ENCODE peak calls at places on chromosomes 12 and 14, in five cellular contexts. G, K, Q, Y and L are unnamed samples. For H3K27me3, the result is how much of the 10 kb centered on the place peaks cover.

GRCh38 chr12:51821423-51822260 is 26.9 kb downstream of the FIGNL2 start:
- DNase-seq in Q (no peak), G (peak), Y (no peak), K (no peak), L (no peak)

GRCh38 chr12:49014547-49014946 is 4.0 kb downstream of the PRKAG1 start:
- DNase-seq in G (no peak), Y (no peak), K (no peak), Q (no peak), L (no peak)

GRCh38 chr12:103657331-103657730 is 70.3 kb downstream of the STAB2 start:
- DNase-seq in G (no peak), K (no peak), Y (no peak), Q (no peak), L (no peak)

GRCh38 chr12:94047781-94048567 is 100.4 kb upstream of the PLXNC1 start:
- DNase-seq in K (no peak), Q (no peak), G (no peak), Y (no peak), L (no peak)

GRCh38 chr14:22979748-22980392 is 2.5 kb downstream of the AJUBA start:
- DNase-seq in Q (no peak), K (no peak), Y (no peak), G (no peak), L (no peak)

GRCh38 chr14:24196071-24197061 is 1.1 kb upstream of the TM9SF1 start:
- DNase-seq in G (peak), K (no peak), Q (no peak), Y (no peak), L (no peak)

GRCh38 chr12:49345048-49345839 is 1.4 kb upstream of the DNAJC22 start:
- DNase-seq in K (no peak), G (peak), Q (no peak), Y (peak), L (no peak)

GRCh38 chr12:127270193-127270592 is 996.8 kb upstream of the TMEM132C start:
- DNase-seq in Q (no peak), K (no peak), G (no peak), Y (no peak), L (no peak)

GRCh38 chr12:86186449-86186848 is 69.7 kb downstream of the MGAT4C start:
- DNase-seq in K (no peak), G (peak), Q (no peak), Y (no peak), L (no peak)

GRCh38 chr14:96260341-96260821 is 4.4 kb downstream of the BDKRB1 start:
- DNase-seq in G (no peak), Q (no peak), K (no peak), Y (no peak), L (no peak)

GRCh38 chr12:4307593-4308333 is 13.2 kb upstream of the TIGAR start:
- DNase-seq in Y (peak), K (peak), G (peak), Q (peak), L (peak)

GRCh38 chr14:32413967-32414640 is 85.0 kb downstream of the AKAP6 start:
- DNase-seq in G (no peak), K (no peak), Y (no peak), Q (no peak), L (no peak)

GRCh38 chr12:47394070-47394469 is 311.8 kb downstream of the RPAP3 start:
- DNase-seq in K (no peak), Q (no peak), Y (no peak), G (no peak), L (no peak)

GRCh38 chr12:101925935-101926334 is 48.6 kb downstream of the DRAM1 start:
- DNase-seq in Y (no peak), G (no peak), Q (no peak), K (no peak), L (no peak)

GRCh38 chr12:58470266-58471010 is 449.9 kb downstream of the LRIG3 start:
- DNase-seq in Q (no peak), Y (no peak), G (no peak), K (no peak), L (no peak)

GRCh38 chr12:2820432-2820831 is 8.0 kb downstream of the ITFG2 start:
- DNase-seq in Y (no peak), G (no peak), K (no peak), Q (no peak), L (no peak)

GRCh38 chr14:94581127-94581999 is at the start of gene SERPINA5:
- DNase-seq in G (peak), Q (no peak), Y (peak), K (no peak), L (peak)

GRCh38 chr12:57795354-57795753 is 12.8 kb downstream of the TSFM start:
- DNase-seq in G (no peak), Q (no peak), K (no peak), Y (no peak), L (no peak)

GRCh38 chr14:89399594-89400068 is 17.4 kb downstream of the FOXN3 start:
- DNase-seq in Q (no peak), K (no peak), Y (peak), G (peak), L (no peak)

GRCh38 chr12:130086248-130086647 is 76.0 kb upstream of the FZD10 start:
- DNase-seq in Q (no peak), K (no peak), G (no peak), Y (no peak), L (no peak)

GRCh38 chr12:24227550-24227949 is 278.1 kb upstream of the SOX5 start:
- DNase-seq in Y (no peak), K (no peak), G (no peak), Q (no peak), L (no peak)

GRCh38 chr14:100392266-100392850 is 69.2 kb downstream of the SLC25A47 start:
- DNase-seq in K (no peak), G (no peak), Q (no peak), Y (no peak), L (no peak)

GRCh38 chr12:5522358-5523335 is 90.7 kb downstream of the NTF3 start:
- DNase-seq in Q (no peak), K (no peak), Y (no peak), G (no peak), L (no peak)

GRCh38 chr14:40362856-40363255 is 930.6 kb upstream of the FBXO33 start:
- DNase-seq in G (peak), Q (no peak), K (no peak), Y (no peak), L (no peak)

GRCh38 chr12:46915082-46915481 is 89.3 kb upstream of the SLC38A4 start:
- DNase-seq in K (peak), Q (peak), G (no peak), Y (no peak), L (peak)

GRCh38 chr12:33322519-33322918 is 117.1 kb downstream of the SYT10 start:
- DNase-seq in G (peak), Q (no peak), Y (no peak), K (no peak), L (no peak)

GRCh38 chr12:7114008-7114407 is 5.0 kb upstream of the C1RL start:
- DNase-seq in Q (peak), G (no peak), K (peak), Y (no peak), L (no peak)

GRCh38 chr12:6791931-6792520 is 2.7 kb downstream of the CD4 start:
- DNase-seq in Q (no peak), G (no peak), Y (no peak), K (no peak), L (no peak)

GRCh38 chr14:66944872-66945271 is 244.4 kb upstream of the GARIN2 start:
- DNase-seq in G (peak), Q (no peak), Y (no peak), K (no peak), L (no peak)

GRCh38 chr12:106918746-106919145 is 37.0 kb upstream of the TMEM263 start:
- DNase-seq in Q (no peak), K (no peak), G (peak), Y (peak), L (no peak)

GRCh38 chr12:128660532-128661215 is 163.1 kb downstream of the SLC15A4 start:
- DNase-seq in K (no peak), Y (no peak), Q (no peak), G (no peak), L (no peak)

GRCh38 chr12:2941524-2941923 is 17.7 kb upstream of the TEAD4 start:
- DNase-seq in Y (no peak), K (no peak), G (no peak), Q (no peak), L (no peak)

GRCh38 chr12:89470741-89471504 is 53.7 kb downstream of the GALNT4 start:
- DNase-seq in Q (no peak), Y (peak), G (peak), K (no peak), L (no peak)

GRCh38 chr12:30026621-30027234 is 243.0 kb upstream of the TMTC1 start:
- DNase-seq in Y (no peak), Q (no peak), K (no peak), G (no peak), L (no peak)

GRCh38 chr14:36976571-36977023 is 195.8 kb downstream of the SLC25A21 start:
- DNase-seq in G (no peak), K (peak), Y (no peak), Q (no peak), L (no peak)

GRCh38 chr12:3593906-3594305 is 102.9 kb downstream of the PRMT8 start:
- DNase-seq in Y (no peak), G (no peak), Q (no peak), K (no peak), L (no peak)

GRCh38 chr12:115035536-115036107 is 351.6 kb upstream of the TBX3 start:
- DNase-seq in Q (no peak), K (no peak), Y (no peak), G (peak), L (peak)

GRCh38 chr14:95891742-95892141 is 15.1 kb downstream of the TUNAR start:
- DNase-seq in Y (no peak), G (no peak), Q (no peak), K (no peak), L (no peak)

GRCh38 chr14:56474419-56475022 is 105.1 kb upstream of the TMEM260 start:
- DNase-seq in G (peak), Y (peak), K (no peak), Q (no peak), L (no peak)

DNA sequence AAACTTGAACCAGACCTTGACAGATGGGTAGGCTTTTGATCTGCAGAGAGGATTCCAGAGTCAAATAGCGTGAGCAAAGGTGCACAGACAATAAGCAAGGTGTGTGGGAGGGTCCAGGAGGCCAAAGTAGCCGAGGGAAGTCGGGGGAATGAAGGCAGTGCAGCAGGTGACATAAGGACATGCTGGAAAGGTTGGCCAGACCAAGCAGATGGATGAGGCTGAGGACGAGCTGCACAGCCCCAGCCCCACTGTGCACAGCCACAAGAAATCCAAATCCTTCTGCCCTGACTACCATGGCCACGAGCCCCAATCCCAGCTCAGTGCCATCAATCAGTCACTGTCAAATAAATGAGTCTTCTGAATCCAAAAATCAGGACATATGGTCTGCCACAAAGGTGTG is 5.4 kb downstream of the TTC7B start:
- DNase-seq in Q (no peak), Y (no peak), K (no peak), G (no peak), L (no peak)
- H3K4me3 ChIP-seq in Q (no peak), Y (no peak), K (no peak), G (no peak), L (no peak)

GRCh38 chr12:87796961-87797516 is 232.2 kb downstream of the C12orf50 start:
- DNase-seq in Q (no peak), K (no peak), Y (no peak), G (no peak), L (no peak)
- TF ChIP-seq CTCF in Q (no peak), K (no peak), Y (no peak), G (no peak), L (no peak)

GRCh38 chr14:73236157-73236556 is 1.1 kb upstream of the PAPLN start:
- DNase-seq in G (peak), Y (no peak), K (no peak), Q (peak), L (no peak)

GRCh38 chr14:73236752-73237218 is 521 bp upstream of the PAPLN start:
- DNase-seq in Q (no peak), G (peak), K (no peak), Y (no peak), L (no peak)

GRCh38 chr14:73238262-73238852 is 1.1 kb downstream of the PAPLN start:
- DNase-seq in Q (peak), Y (no peak), K (no peak), G (peak), L (no peak)

GRCh38 chr14:73237786-73238261 is 518 bp downstream of the PAPLN start:
- DNase-seq in Y (peak), K (no peak), Q (peak), G (peak), L (no peak)

GRCh38 chr14:73237219-73237785 is at the start of gene PAPLN:
- DNase-seq in Q (peak), K (peak), Y (peak), G (peak), L (no peak)
- H3K27me3 ChIP-seq in Q (under half), K (half or more), Y (under half), G (under half), L (under half)

DNA sequence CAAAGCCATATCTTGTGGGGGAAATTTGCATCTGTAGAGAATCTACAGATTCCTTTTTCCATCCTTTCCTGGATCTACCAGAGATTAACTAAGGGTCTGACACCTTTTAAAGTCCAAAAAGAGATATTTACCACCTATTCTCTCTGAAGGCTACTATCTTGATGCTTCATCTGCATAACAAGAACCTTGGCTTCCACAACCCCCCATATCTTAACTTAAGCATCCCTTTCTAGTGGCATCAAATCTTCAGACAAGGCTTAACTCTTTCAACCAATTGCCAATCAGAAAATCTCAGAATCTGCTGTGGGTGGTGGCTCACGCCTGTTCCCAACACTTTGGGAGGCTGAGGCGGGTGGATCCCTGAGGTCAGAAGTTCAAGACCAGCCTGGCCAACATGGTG is 74.3 kb upstream of the FICD start:
- DNase-seq in G (no peak), Q (no peak), K (no peak), Y (no peak), L (no peak)
- H3K4me3 ChIP-seq in G (no peak), Q (no peak), K (no peak), Y (no peak), L (no peak)

GRCh38 chr14:61196792-61197191 is 84.3 kb downstream of the TMEM30B start:
- DNase-seq in G (no peak), Q (no peak), K (no peak), Y (no peak), L (no peak)
- TF ChIP-seq CTCF in G (no peak), Q (peak), K (no peak), Y (peak), L (no peak)